ENCODE peak calls at places on chromosomes 3 and 15, in seven cellular contexts. J is endothelial cell of umbilical vein, X is transverse colon, H is colonic mucosa, Y is left ventricle myocardium inferior, Z is testis, P is stomach. V is an unnamed sample.

GRCh38 chr15:92901053-92901761 is 1.1 kb downstream of the CHD2 start:
- DNase-seq in J (peak; percentile 53), X (no peak), H (no peak), Y (no peak), Z (no peak), P (no peak), V (no peak)

GRCh38 chr15:70613259-70613658 is 150.1 kb downstream of the UACA start:
- DNase-seq in J (no peak), X (no peak), H (no peak), Y (no peak), Z (no peak), P (no peak), V (no peak)

GRCh38 chr3:49198161-49198560 is 26.8 kb downstream of the KLHDC8B start:
- DNase-seq in J (no peak), X (no peak), H (no peak), Y (no peak), Z (no peak), P (no peak), V (no peak)

GRCh38 chr3:8655387-8655835 is 10.8 kb upstream of the SSUH2 start:
- DNase-seq in J (no peak), X (no peak), H (no peak), Y (no peak), Z (no peak), P (no peak), V (no peak)

GRCh38 chr3:116253511-116253910 is 191.8 kb downstream of the LSAMP start:
- DNase-seq in J (no peak), X (no peak), H (no peak), Y (no peak), Z (no peak), P (no peak), V (no peak)

GRCh38 chr15:25712961-25713355 is 150.2 kb downstream of the ATP10A start:
- DNase-seq in J (no peak), X (no peak), H (no peak), Y (no peak), Z (no peak), P (no peak), V (no peak)

GRCh38 chr3:71039332-71039731 is 544.2 kb downstream of the FOXP1 start:
- DNase-seq in J (no peak), X (no peak), H (no peak), Y (no peak), Z (no peak), P (no peak), V (no peak)

GRCh38 chr3:118941236-118941635 is 93.4 kb downstream of the IGSF11 start:
- DNase-seq in J (no peak), X (no peak), H (no peak), Y (no peak), Z (no peak), P (no peak), V (no peak)

GRCh38 chr15:84810073-84810840 is 6.9 kb upstream of the ALPK3 start:
- DNase-seq in J (no peak), X (no peak), H (no peak), Y (no peak), Z (no peak), P (no peak), V (no peak)

GRCh38 chr3:32374788-32375595 is 16.7 kb upstream of the CMTM7 start:
- DNase-seq in J (peak; percentile 80), X (peak; percentile 63), H (peak; percentile 82), Y (no peak), Z (peak; percentile 86), P (peak; percentile 59), V (peak; percentile 63)

GRCh38 chr3:37986479-37987314 is 3.9 kb upstream of the VILL start:
- DNase-seq in J (peak; percentile 39), X (peak; percentile 93), H (peak; percentile 96), Y (no peak), Z (peak; percentile 4), P (peak; percentile 97), V (no peak)

GRCh38 chr3:160707187-160707789 is 30.3 kb downstream of the ARL14 start:
- DNase-seq in J (peak; percentile 43), X (peak; percentile 20), H (peak; percentile 27), Y (no peak), Z (peak; percentile 26), P (no peak), V (peak; percentile 16)

GRCh38 chr3:181581651-181582050 is 130.1 kb upstream of the SOX2 start:
- DNase-seq in J (no peak), X (no peak), H (no peak), Y (no peak), Z (no peak), P (no peak), V (no peak)

GRCh38 chr3:139434764-139435291 is 41.5 kb downstream of the RBP2 start:
- DNase-seq in J (no peak), X (no peak), H (no peak), Y (no peak), Z (peak; percentile 34), P (no peak), V (no peak)

GRCh38 chr15:45773149-45773548 is 138.3 kb downstream of the SQOR start:
- DNase-seq in J (no peak), X (no peak), H (no peak), Y (no peak), Z (no peak), P (no peak), V (no peak)

GRCh38 chr15:49624046-49624445 is 3.2 kb downstream of the DTWD1 start:
- DNase-seq in J (no peak), X (no peak), H (no peak), Y (no peak), Z (no peak), P (no peak), V (no peak)

GRCh38 chr3:62882676-62883228 is 7.5 kb upstream of the CADPS start:
- DNase-seq in J (no peak), X (no peak), H (no peak), Y (no peak), Z (no peak), P (no peak), V (no peak)

GRCh38 chr15:58039260-58040035 is 26.1 kb downstream of the ALDH1A2 start:
- DNase-seq in J (peak; percentile 41), X (no peak), H (no peak), Y (no peak), Z (no peak), P (no peak), V (no peak)

GRCh38 chr15:38129531-38130199 is 123.0 kb upstream of the SPRED1 start:
- DNase-seq in J (peak; percentile 66), X (peak; percentile 69), H (peak; percentile 64), Y (peak; percentile 53), Z (peak; percentile 80), P (peak; percentile 43), V (peak; percentile 40)

GRCh38 chr3:190306513-190307163 is 15.6 kb downstream of the CLDN1 start:
- DNase-seq in J (no peak), X (no peak), H (no peak), Y (no peak), Z (no peak), P (no peak), V (no peak)

GRCh38 chr3:190307164-190307545 is 15.1 kb downstream of the CLDN1 start:
- DNase-seq in J (no peak), X (no peak), H (no peak), Y (no peak), Z (no peak), P (no peak), V (no peak)

GRCh38 chr3:190305406-190305805 is 16.8 kb downstream of the CLDN1 start:
- DNase-seq in J (peak; percentile 13), X (no peak), H (no peak), Y (no peak), Z (no peak), P (no peak), V (no peak)

GRCh38 chr3:190308154-190308553 is 14.1 kb downstream of the CLDN1 start:
- DNase-seq in J (no peak), X (no peak), H (no peak), Y (no peak), Z (no peak), P (no peak), V (no peak)

DNA sequence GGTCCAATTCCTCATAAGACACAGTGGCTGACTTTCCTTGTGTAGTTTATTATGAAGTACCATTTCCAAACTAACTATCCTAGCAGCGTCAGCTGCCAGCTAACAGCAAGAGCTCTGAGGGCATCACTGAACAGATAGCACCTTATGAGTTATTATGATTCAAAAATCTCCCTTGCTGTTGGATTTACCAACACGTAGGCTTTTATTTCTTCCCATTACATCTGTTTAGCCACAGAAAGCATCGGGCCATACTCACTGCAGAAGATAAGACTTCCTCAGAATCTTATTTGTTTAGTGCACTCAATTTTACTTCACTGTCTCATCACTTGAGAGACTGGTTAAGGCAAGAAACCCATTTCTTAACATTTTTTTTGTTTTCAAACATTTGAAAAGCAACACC is 16.2 kb downstream of the CLDN1 start:
- DNase-seq in J (no peak), X (no peak), H (no peak), Y (no peak), Z (no peak), P (no peak), V (no peak)
- H3K4me1 ChIP-seq in J (peaks cover 8% of the 10 kb centered on the region), X (peaks cover 3% of the 10 kb centered on the region), H (no peaks in the 10 kb centered on the region), Y (no peaks in the 10 kb centered on the region), Z (no peaks in the 10 kb centered on the region), P (no peaks in the 10 kb centered on the region), V (no peaks in the 10 kb centered on the region)

DNA sequence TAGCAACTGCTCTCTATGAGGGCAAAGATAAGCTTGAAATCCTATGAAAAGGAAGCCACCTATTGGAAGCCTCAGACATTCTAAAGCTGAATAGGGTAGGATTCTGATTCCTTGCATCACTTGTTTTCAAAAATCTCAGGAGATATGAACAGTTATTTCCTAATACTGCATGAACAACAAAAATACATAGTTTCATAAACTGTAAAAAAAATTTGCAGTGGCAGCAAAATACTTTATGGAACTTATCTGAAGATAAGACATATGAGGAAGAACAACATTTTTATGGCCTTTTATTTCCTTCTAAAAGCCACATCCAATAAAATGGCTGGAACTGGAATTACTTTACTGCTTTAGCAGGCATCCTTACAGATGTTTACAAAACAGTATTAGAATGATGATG is 29.9 kb downstream of the AP3S2 start:
- DNase-seq in J (no peak), X (no peak), H (no peak), Y (no peak), Z (no peak), P (no peak), V (no peak)
- TF ChIP-seq CTCF in J (no peak), X (no peak), H (no peak), Y (no peak), Z (no peak), P (no peak), V (no peak)

DNA sequence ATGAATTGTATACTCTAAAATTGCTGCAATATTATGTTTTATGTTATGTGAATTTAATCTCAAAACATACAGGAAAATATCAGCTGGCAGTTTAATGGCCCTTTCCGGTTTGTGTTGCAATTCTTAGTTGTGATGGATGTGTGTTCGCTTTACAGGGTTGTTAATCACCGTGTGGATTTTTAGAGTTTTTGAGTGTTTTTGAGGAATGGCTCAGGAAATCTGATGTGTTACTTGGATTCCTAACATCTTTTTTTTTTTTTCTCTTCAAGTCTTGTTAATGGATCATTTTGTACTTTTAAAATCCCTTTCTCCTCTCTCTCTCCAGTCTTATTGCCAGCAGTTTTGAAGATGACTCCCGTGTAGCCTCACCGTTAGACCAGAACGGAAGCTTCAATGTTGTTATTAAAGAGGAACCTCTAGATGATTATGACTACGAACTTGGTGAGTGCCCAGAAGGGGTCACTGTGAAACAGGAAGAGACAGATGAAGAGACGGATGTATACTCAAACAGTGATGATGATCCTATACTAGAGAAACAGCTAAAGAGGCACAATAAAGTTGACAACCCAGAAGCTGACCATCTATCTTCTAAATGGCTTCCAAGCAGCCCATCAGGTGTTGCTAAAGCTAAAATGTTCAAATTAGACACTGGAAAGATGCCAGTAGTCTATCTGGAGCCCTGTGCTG is 35.7 kb downstream of the MGA start:
- DNase-seq in J (peak; percentile 77), X (peak; percentile 18), H (no peak), Y (no peak), Z (peak; percentile 61), P (no peak), V (peak; percentile 3)
- H3K27ac ChIP-seq in J (peak overlapping the region; percentile 52), X (no peak overlapping the region), H (no peak overlapping the region), Y (no peak overlapping the region), Z (no peak overlapping the region), P (no peak overlapping the region), V (no peak overlapping the region)

GRCh38 chr3:133487920-133488540 is 85.5 kb upstream of the CDV3 start:
- DNase-seq in J (peak; percentile 37), X (no peak), H (peak; percentile 74), Y (no peak), Z (peak; percentile 25), P (no peak), V (no peak)
- H3K4me1 ChIP-seq in J (no peaks in the 10 kb centered on the region), X (peaks cover 3% of the 10 kb centered on the region), H (no peaks in the 10 kb centered on the region), Y (no peaks in the 10 kb centered on the region), Z (no peaks in the 10 kb centered on the region), P (no peaks in the 10 kb centered on the region), V (peaks cover 4% of the 10 kb centered on the region)